ENCODE peak calls at places on chromosomes 5 and 9, in six cellular contexts. U is fibroblast of pulmonary artery, N is H1, R is mucosa of descending colon, H is fibroblast of mammary gland, B is GM12865. A is an unnamed sample.

GRCh38 chr9:115285806-115286205 is 167.8 kb upstream of the TNC start:
- DNase-seq in U (no peak), N (no peak), R (no peak), H (no peak), B (no peak), A (no peak)

GRCh38 chr5:78755822-78756429 is 107.4 kb upstream of the LHFPL2 start:
- DNase-seq in U (no peak), N (no peak), R (no peak), H (peak; percentile 49), B (no peak), A (no peak)

GRCh38 chr5:161431963-161432362 is 114.6 kb downstream of the GABRB2 start:
- DNase-seq in U (no peak), N (peak; percentile 9), R (no peak), H (no peak), B (no peak), A (no peak)

GRCh38 chr5:92836861-92837755 is 743.9 kb downstream of the NR2F1-AS1 start:
- DNase-seq in U (peak; percentile 22), N (no peak), R (no peak), H (peak; percentile 70), B (no peak), A (peak; percentile 1)

GRCh38 chr5:124735169-124735858 is 11.1 kb downstream of the ZNF608 start:
- DNase-seq in U (no peak), N (no peak), R (peak; percentile 64), H (peak; percentile 86), B (no peak), A (peak; percentile 95)

GRCh38 chr5:34717426-34718327 is 61.5 kb downstream of the RAI14 start:
- DNase-seq in U (peak; percentile 95), N (peak; percentile 44), R (no peak), H (peak; percentile 97), B (no peak), A (peak; percentile 88)

GRCh38 chr9:89534464-89534863 is 36.6 kb upstream of the SEMA4D start:
- DNase-seq in U (no peak), N (no peak), R (no peak), H (no peak), B (no peak), A (no peak)

GRCh38 chr9:29830815-29831214 is 2257.5 kb upstream of the C9orf72 start:
- DNase-seq in U (peak; percentile 69), N (no peak), R (no peak), H (peak; percentile 9), B (no peak), A (no peak)

GRCh38 chr5:38866362-38867070 is 20.7 kb downstream of the OSMR start:
- DNase-seq in U (no peak), N (no peak), R (no peak), H (peak; percentile 56), B (no peak), A (no peak)

GRCh38 chr9:77132991-77133390 is 44.3 kb upstream of the VPS13A start:
- DNase-seq in U (no peak), N (no peak), R (no peak), H (no peak), B (no peak), A (no peak)

GRCh38 chr9:130824616-130825015 is 10.4 kb upstream of the ABL1 start:
- DNase-seq in U (no peak), N (no peak), R (no peak), H (no peak), B (no peak), A (no peak)

GRCh38 chr9:109653470-109653869 is 126.5 kb upstream of the PALM2AKAP2 start:
- DNase-seq in U (no peak), N (no peak), R (no peak), H (no peak), B (no peak), A (no peak)

GRCh38 chr5:176621661-176622079 is 8.7 kb downstream of the SNCB start:
- DNase-seq in U (no peak), N (no peak), R (no peak), H (no peak), B (no peak), A (no peak)

GRCh38 chr9:136297766-136298735 is 5.8 kb downstream of the CCDC187 start:
- DNase-seq in U (no peak), N (no peak), R (no peak), H (no peak), B (no peak), A (no peak)

GRCh38 chr5:172336264-172336663 is 52.7 kb upstream of the UBTD2 start:
- DNase-seq in U (no peak), N (no peak), R (no peak), H (no peak), B (no peak), A (no peak)

GRCh38 chr9:91751922-91752321 is 198.1 kb downstream of the ROR2 start:
- DNase-seq in U (peak; percentile 76), N (no peak), R (no peak), H (peak; percentile 85), B (no peak), A (no peak)

GRCh38 chr5:44387911-44388310 is 1.3 kb downstream of the FGF10 start:
- DNase-seq in U (no peak), N (no peak), R (no peak), H (no peak), B (no peak), A (no peak)

GRCh38 chr5:15463231-15463630 is 36.7 kb upstream of the FBXL7 start:
- DNase-seq in U (peak; percentile 52), N (no peak), R (no peak), H (peak; percentile 36), B (no peak), A (no peak)

GRCh38 chr5:56167522-56167921 is 65.6 kb downstream of the ANKRD55 start:
- DNase-seq in U (no peak), N (no peak), R (no peak), H (peak; percentile 25), B (no peak), A (no peak)

GRCh38 chr5:148029131-148029530 is 34.6 kb upstream of the SPINK5 start:
- DNase-seq in U (no peak), N (no peak), R (no peak), H (no peak), B (no peak), A (no peak)

GRCh38 chr9:117088786-117089185 is 326.1 kb downstream of the ASTN2 start:
- DNase-seq in U (no peak), N (no peak), R (no peak), H (no peak), B (no peak), A (no peak)

GRCh38 chr5:58322453-58322852 is 137.4 kb downstream of the PLK2 start:
- DNase-seq in U (peak; percentile 62), N (no peak), R (no peak), H (peak; percentile 8), B (no peak), A (no peak)

GRCh38 chr5:65986050-65986451 is 59.7 kb downstream of the ERBIN start:
- DNase-seq in U (peak; percentile 42), N (no peak), R (no peak), H (peak; percentile 85), B (no peak), A (peak; percentile 24)

GRCh38 chr5:957730-958485 is 50.7 kb upstream of the NKD2 start:
- DNase-seq in U (no peak), N (no peak), R (no peak), H (no peak), B (no peak), A (no peak)
- TF ChIP-seq CTCF in U (no peak), N (no peak), R (no peak), H (no peak), B (no peak), A (no peak)

GRCh38 chr5:135750506-135750905 is 84.0 kb upstream of the SLC25A48 start:
- DNase-seq in U (no peak), N (no peak), R (no peak), H (no peak), B (no peak), A (no peak)
- TF ChIP-seq CTCF in U (no peak), N (peak; percentile 71), R (no peak), H (peak; percentile 3), B (peak; percentile 25), A (peak; percentile 24)

GRCh38 chr9:15513335-15513734 is 2.6 kb upstream of the PSIP1 start:
- DNase-seq in U (peak; percentile 35), N (peak; percentile 36), R (no peak), H (peak; percentile 27), B (peak; percentile 59), A (no peak)

GRCh38 chr9:15509931-15510788 is 610 bp downstream of the PSIP1 start:
- DNase-seq in U (peak; percentile 17), N (no peak), R (no peak), H (peak; percentile 11), B (peak; percentile 77), A (no peak)

GRCh38 chr9:15512204-15512603 is 1.4 kb upstream of the PSIP1 start:
- DNase-seq in U (no peak), N (no peak), R (no peak), H (no peak), B (peak; percentile 37), A (no peak)

GRCh38 chr9:15512889-15513288 is 2.1 kb upstream of the PSIP1 start:
- DNase-seq in U (no peak), N (peak; percentile 43), R (no peak), H (no peak), B (no peak), A (no peak)

DNA sequence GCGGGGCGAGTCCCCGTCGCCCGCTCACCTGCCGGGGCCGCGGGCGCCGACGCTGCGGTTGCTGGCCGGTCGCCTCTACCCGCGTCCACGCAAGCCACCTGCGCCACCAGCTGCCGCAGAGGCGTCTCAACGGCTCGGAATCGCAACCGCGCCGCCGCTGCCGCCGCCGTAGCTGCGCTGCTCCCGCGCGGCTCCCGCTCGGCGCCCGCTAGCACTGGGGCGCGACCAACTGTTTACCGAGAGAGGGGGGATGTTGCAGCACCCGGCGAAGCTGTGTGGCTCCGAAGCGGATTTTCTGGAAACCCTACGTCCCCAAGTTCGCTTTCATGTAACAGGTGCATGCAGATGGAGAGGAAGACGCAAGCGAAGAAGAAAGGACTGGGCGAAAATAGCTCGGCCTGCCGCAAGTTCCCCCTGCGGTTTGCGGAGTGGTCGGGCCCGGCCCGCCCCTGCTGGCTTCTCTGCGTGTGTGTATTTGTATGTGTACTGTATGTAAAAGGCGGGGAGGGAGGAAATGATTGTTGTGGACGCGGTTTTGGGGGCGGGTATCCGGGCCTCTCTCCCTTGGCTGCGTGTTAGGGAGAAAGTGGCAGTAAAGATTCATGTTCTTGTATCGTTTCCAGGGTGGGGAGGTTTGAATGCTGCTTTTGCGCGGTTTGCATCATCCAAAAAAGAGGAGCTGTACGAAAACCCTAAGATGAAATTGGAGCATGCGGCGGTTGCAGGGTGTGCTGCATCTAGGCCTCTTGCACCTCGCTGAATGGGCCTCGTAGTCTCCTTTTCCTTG is at the start of gene PSIP1:
- DNase-seq in U (peak; percentile 84), N (peak; percentile 69), R (peak; percentile 86), H (peak; percentile 75), B (peak; percentile 96), A (peak; percentile 39)
- TF ChIP-seq CTCF in U (no peak), N (no peak), R (no peak), H (no peak), B (no peak), A (no peak)

GRCh38 chr5:41410307-41410706 is 100.1 kb downstream of the PLCXD3 start:
- DNase-seq in U (peak; percentile 33), N (no peak), R (no peak), H (no peak), B (no peak), A (no peak)

GRCh38 chr5:41413067-41413466 is 97.3 kb downstream of the PLCXD3 start:
- DNase-seq in U (no peak), N (no peak), R (no peak), H (peak; percentile 32), B (no peak), A (no peak)

GRCh38 chr5:41412496-41412895 is 97.9 kb downstream of the PLCXD3 start:
- DNase-seq in U (no peak), N (no peak), R (no peak), H (no peak), B (no peak), A (no peak)

GRCh38 chr5:41408676-41409443 is 101.5 kb downstream of the PLCXD3 start:
- DNase-seq in U (peak; percentile 49), N (no peak), R (no peak), H (peak; percentile 82), B (no peak), A (no peak)

GRCh38 chr5:41410737-41411136 is 99.7 kb downstream of the PLCXD3 start:
- DNase-seq in U (no peak), N (no peak), R (no peak), H (no peak), B (no peak), A (no peak)
- TF ChIP-seq CTCF in U (no peak), N (peak; percentile 32), R (no peak), H (no peak), B (no peak), A (no peak)